ENCODE peak calls at places on chromosomes 6 and 20, in four cellular contexts. O, Z, L and W are unnamed samples.

GRCh38 chr6:33248643-33248931 is 23.1 kb downstream of the VPS52 start:
- DNase-seq in O (no peak), Z (no peak), L (no peak), W (peak)

GRCh38 chr6:52549428-52549827 is 27.4 kb downstream of the TRAM2 start:
- DNase-seq in O (no peak), Z (no peak), L (no peak), W (no peak)

GRCh38 chr6:139373154-139373927 is 1.1 kb downstream of the CITED2 start:
- DNase-seq in O (peak), Z (peak), L (peak), W (peak)

GRCh38 chr6:105192707-105193465 is 13.1 kb upstream of the POPDC3 start:
- DNase-seq in O (no peak), Z (peak), L (no peak), W (no peak)

GRCh38 chr6:100906325-100906724 is 25.2 kb upstream of the ASCC3 start:
- DNase-seq in O (no peak), Z (no peak), L (no peak), W (no peak)

GRCh38 chr6:86459978-86460377 is 477.4 kb upstream of the HTR1E start:
- DNase-seq in O (no peak), Z (no peak), L (no peak), W (no peak)

GRCh38 chr20:4674672-4675071 is 47.0 kb upstream of the PRND start:
- DNase-seq in O (no peak), Z (no peak), L (no peak), W (no peak)

GRCh38 chr6:53979468-53980067 is 131.7 kb upstream of the MLIP start:
- DNase-seq in O (peak), Z (peak), L (no peak), W (peak)

GRCh38 chr6:35297541-35298481 is at the start of gene DEF6:
- DNase-seq in O (peak), Z (peak), L (peak), W (peak)

GRCh38 chr6:84284428-84285033 is 57.1 kb upstream of the CEP162 start:
- DNase-seq in O (no peak), Z (no peak), L (peak), W (peak)

GRCh38 chr20:53939554-53940355 is 130.6 kb downstream of the BCAS1 start:
- DNase-seq in O (peak), Z (peak), L (peak), W (peak)

GRCh38 chr6:35757461-35758123 is 18.8 kb upstream of the CLPSL2 start:
- DNase-seq in O (peak), Z (peak), L (peak), W (peak)

GRCh38 chr6:100504786-100505737 is 40.3 kb upstream of the SIM1 start:
- DNase-seq in O (no peak), Z (peak), L (no peak), W (peak)

GRCh38 chr20:21125072-21125848 is 622 bp upstream of the KIZ start:
- DNase-seq in O (no peak), Z (no peak), L (peak), W (peak)

GRCh38 chr20:59804347-59804746 is 129.1 kb downstream of the SYCP2 start:
- DNase-seq in O (no peak), Z (no peak), L (no peak), W (no peak)

GRCh38 chr6:20126102-20126752 is 86.0 kb downstream of the MBOAT1 start:
- DNase-seq in O (no peak), Z (no peak), L (no peak), W (no peak)

GRCh38 chr6:25428758-25429317 is 149.7 kb downstream of the CARMIL1 start:
- DNase-seq in O (no peak), Z (no peak), L (no peak), W (no peak)

GRCh38 chr6:19911223-19911622 is 74.1 kb downstream of the ID4 start:
- DNase-seq in O (no peak), Z (no peak), L (no peak), W (no peak)

GRCh38 chr6:116524236-116524635 is 12.8 kb downstream of the CALHM5 start:
- DNase-seq in O (no peak), Z (no peak), L (no peak), W (no peak)

GRCh38 chr6:65155083-65155482 is 551.9 kb downstream of the EYS start:
- DNase-seq in O (no peak), Z (no peak), L (no peak), W (no peak)

GRCh38 chr6:54729716-54730115 is 116.9 kb upstream of the FAM83B start:
- DNase-seq in O (no peak), Z (no peak), L (no peak), W (no peak)

GRCh38 chr20:24998121-24998520 is 5.6 kb upstream of the APMAP start:
- DNase-seq in O (no peak), Z (no peak), L (no peak), W (no peak)

GRCh38 chr6:43771210-43771857 is 1.3 kb downstream of the VEGFA start:
- DNase-seq in O (peak), Z (peak), L (peak), W (peak)

GRCh38 chr6:136647363-136647763 is 97.1 kb upstream of the MAP7 start:
- DNase-seq in O (no peak), Z (peak), L (no peak), W (peak)

GRCh38 chr20:9119776-9120175 is 50.9 kb downstream of the PLCB4 start:
- DNase-seq in O (no peak), Z (no peak), L (no peak), W (no peak)

GRCh38 chr20:48957521-48957920 is 36.0 kb downstream of the ARFGEF2 start:
- DNase-seq in O (no peak), Z (no peak), L (no peak), W (peak)

GRCh38 chr6:162463573-162463972 is 264.0 kb downstream of the PRKN start:
- DNase-seq in O (no peak), Z (no peak), L (no peak), W (no peak)

GRCh38 chr6:166152660-166153059 is 15.0 kb downstream of the TBXT start:
- DNase-seq in O (no peak), Z (no peak), L (no peak), W (no peak)

GRCh38 chr6:166157930-166158617 is 9.6 kb downstream of the TBXT start:
- DNase-seq in O (peak), Z (no peak), L (no peak), W (no peak)

GRCh38 chr6:166151798-166152197 is 15.9 kb downstream of the TBXT start:
- DNase-seq in O (no peak), Z (no peak), L (no peak), W (no peak)

GRCh38 chr6:166162599-166163342 is 4.9 kb downstream of the TBXT start:
- DNase-seq in O (no peak), Z (no peak), L (no peak), W (no peak)

GRCh38 chr6:166156942-166157341 is 10.7 kb downstream of the TBXT start:
- DNase-seq in O (no peak), Z (no peak), L (no peak), W (peak)
- TF ChIP-seq CTCF in O (peak), Z (peak), L (peak), W (peak)

GRCh38 chr20:61886721-61887658 is 178.7 kb downstream of the TAF4 start:
- DNase-seq in O (peak), Z (peak), L (peak), W (peak)
- TF ChIP-seq CTCF in O (peak), Z (peak), L (peak), W (peak)

GRCh38 chr6:10759884-10760329 is 12.3 kb downstream of the TMEM14B start:
- DNase-seq in O (no peak), Z (peak), L (no peak), W (peak)

GRCh38 chr6:10756085-10756484 is 8.5 kb downstream of the TMEM14B start:
- DNase-seq in O (no peak), Z (no peak), L (no peak), W (no peak)

GRCh38 chr6:10763006-10763405 is 15.4 kb downstream of the TMEM14B start:
- DNase-seq in O (no peak), Z (peak), L (no peak), W (peak)

DNA sequence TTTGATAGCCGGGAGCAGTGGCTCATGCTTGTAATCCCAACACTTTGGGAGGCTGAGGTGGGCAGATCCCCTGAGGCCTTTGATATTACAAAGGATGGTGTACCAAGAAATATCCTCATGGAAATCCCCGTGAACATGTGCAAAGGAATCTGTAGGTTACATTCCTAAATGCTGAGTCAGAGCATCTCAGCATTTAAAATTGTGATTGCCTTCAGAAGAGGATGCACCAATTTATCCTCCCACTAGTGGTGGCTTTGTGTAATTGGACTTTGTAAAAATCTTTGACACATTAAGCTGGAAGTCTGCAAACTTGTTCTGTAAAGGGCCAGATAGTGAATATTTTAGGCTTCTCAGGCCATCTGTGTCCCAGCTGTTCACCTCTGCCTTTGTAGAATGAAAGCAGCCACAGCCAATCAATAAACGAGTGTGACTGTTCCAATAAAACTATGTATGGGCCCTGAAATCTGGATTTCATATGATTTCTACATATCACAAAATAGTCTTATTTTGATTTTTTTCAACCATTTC is 11.8 kb downstream of the TMEM14B start:
- DNase-seq in O (peak), Z (peak), L (no peak), W (peak)
- TF ChIP-seq CTCF in O (peak), Z (peak), L (peak), W (peak)

DNA sequence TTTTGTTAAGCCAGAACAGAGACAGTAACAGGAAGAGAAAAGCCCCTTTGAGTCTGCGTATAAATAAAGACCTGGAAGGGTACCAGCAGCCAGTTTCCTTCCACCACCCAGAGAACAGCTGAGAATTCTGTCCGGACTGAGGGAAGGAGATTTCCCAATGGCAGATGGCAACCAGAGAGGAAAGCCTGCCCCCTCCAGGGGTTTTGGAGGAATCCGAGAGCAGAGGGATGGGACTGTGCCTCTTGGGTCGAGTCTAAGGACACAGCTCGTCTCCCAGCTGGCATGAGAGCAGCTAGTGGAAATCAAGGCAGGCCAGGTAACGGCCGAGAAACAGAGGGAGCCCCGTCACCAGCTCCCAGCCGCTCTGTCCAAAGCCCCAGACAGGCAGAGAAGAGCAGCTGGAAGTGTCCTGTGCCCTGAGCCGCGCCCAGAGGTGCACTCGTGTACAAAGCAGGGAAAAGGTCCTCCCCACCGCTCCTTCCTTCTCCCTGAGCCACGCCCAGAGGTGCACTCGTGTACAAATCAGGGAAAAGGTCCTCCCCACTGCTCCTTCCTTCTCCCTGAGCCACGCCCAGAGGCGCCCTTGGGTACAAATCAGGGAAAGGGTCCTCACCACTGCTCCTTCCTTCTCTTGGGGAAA is 134.0 kb upstream of the SNX9 start:
- DNase-seq in O (no peak), Z (no peak), L (peak), W (no peak)
- TF ChIP-seq CTCF in O (no peak), Z (no peak), L (no peak), W (no peak)

DNA sequence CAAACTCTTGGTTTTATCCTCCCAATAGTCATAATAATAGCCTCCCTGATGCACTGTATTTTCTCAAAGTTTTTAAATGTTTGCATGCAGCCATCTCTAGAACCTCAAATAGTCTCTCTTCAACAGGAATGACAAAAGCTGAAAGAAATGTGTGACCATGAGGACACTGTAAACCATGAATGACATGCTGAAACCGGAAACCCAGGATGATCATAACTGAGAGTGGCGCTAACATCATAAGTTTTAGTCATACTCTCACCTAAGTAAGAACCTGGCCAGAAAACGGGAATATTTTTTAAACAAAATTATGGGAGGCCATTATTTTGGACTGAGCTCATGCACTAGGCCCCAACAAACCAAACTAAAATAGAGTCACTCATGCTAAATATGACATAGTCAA is 278.4 kb upstream of the STXBP5 start:
- DNase-seq in O (no peak), Z (no peak), L (no peak), W (no peak)
- TF ChIP-seq CTCF in O (no peak), Z (no peak), L (no peak), W (no peak)

DNA sequence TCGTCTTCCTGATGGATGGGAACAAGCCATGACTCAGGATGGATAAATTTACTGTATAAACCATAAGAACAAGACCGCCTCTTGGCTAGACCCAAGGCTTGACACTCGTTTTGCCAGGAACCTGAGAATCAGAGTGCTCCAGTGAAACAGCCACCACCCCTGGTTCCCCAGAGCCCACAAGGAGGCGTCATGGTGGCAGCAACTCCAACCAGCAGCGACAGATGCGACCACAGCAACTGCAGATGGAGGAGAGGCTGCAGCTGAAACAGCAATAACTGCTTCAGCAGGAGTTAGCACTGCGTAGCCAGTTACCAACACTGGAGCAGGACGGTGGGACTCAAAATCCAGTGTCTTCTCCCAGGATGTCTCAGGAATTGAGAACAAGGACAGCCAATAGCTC is 100.9 kb upstream of the SAMD5 start:
- DNase-seq in O (no peak), Z (no peak), L (peak), W (no peak)
- TF ChIP-seq CTCF in O (no peak), Z (no peak), L (no peak), W (no peak)